ENCODE peak calls at places on chromosomes 4 and X, in ten cellular contexts. F is mammary epithelial cell, Z is kidney glomerular epithelial cell, Y is nephron progenitor cell, H is pons, L is cardiac septum, M is NCI-H774, R is A172, D is caudate nucleus, V is fibroblast of gingiva. S is an unnamed sample.

GRCh38 chrX:20217279-20217678 is 49.4 kb downstream of the RPS6KA3 start:
- DNase-seq in F (peak), Z (peak), Y (no peak), H (no peak), L (no peak), M (no peak), R (peak), D (no peak), V (peak), S (peak)

GRCh38 chr4:26248647-26249046 is 72.2 kb upstream of the RBPJ start:
- DNase-seq in F (no peak), Z (no peak), Y (no peak), H (peak), L (no peak), M (peak), R (no peak), D (no peak), V (peak), S (no peak)

GRCh38 chrX:103101280-103102042 is 8.5 kb upstream of the NXF3 start:
- DNase-seq in F (no peak), Z (no peak), Y (no peak), H (no peak), L (no peak), M (no peak), R (peak), D (no peak), V (no peak), S (no peak)

GRCh38 chrX:72100824-72101351 is 30.8 kb downstream of the RTL5 start:
- DNase-seq in F (no peak), Z (no peak), Y (no peak), H (peak), L (no peak), M (no peak), R (no peak), D (no peak), V (no peak), S (no peak)

GRCh38 chr4:148026022-148026421 is 294.1 kb downstream of the ARHGAP10 start:
- DNase-seq in F (peak), Z (no peak), Y (no peak), H (no peak), L (no peak), M (no peak), R (no peak), D (no peak), V (peak), S (no peak)

GRCh38 chr4:140071043-140071442 is 82.9 kb downstream of the MAML3 start:
- DNase-seq in F (no peak), Z (no peak), Y (no peak), H (no peak), L (no peak), M (no peak), R (no peak), D (no peak), V (no peak), S (no peak)

GRCh38 chrX:2894885-2895292 is 34.2 kb downstream of the ARSD start:
- DNase-seq in F (no peak), Z (no peak), Y (no peak), H (no peak), L (no peak), M (no peak), R (peak), D (no peak), V (no peak), S (peak)

GRCh38 chrX:68369559-68369958 is 63.7 kb downstream of the OPHN1 start:
- DNase-seq in F (no peak), Z (no peak), Y (no peak), H (no peak), L (no peak), M (no peak), R (no peak), D (no peak), V (no peak), S (no peak)

GRCh38 chr4:162015090-162015489 is 148.7 kb downstream of the FSTL5 start:
- DNase-seq in F (peak), Z (no peak), Y (no peak), H (peak), L (no peak), M (no peak), R (no peak), D (no peak), V (peak), S (no peak)

GRCh38 chr4:109171098-109171497 is 131.4 kb downstream of the COL25A1 start:
- DNase-seq in F (peak), Z (no peak), Y (no peak), H (no peak), L (no peak), M (no peak), R (no peak), D (no peak), V (no peak), S (peak)

GRCh38 chrX:31323658-31324057 is 251.8 kb upstream of the FTHL17 start:
- DNase-seq in F (no peak), Z (no peak), Y (no peak), H (no peak), L (no peak), M (no peak), R (no peak), D (no peak), V (no peak), S (no peak)

GRCh38 chr4:52780206-52780605 is 29.0 kb upstream of the ERVMER34-1 start:
- DNase-seq in F (no peak), Z (no peak), Y (no peak), H (no peak), L (no peak), M (no peak), R (no peak), D (no peak), V (peak), S (no peak)

GRCh38 chr4:8278421-8279287 is 9.1 kb downstream of the HTRA3 start:
- DNase-seq in F (peak), Z (peak), Y (no peak), H (no peak), L (no peak), M (no peak), R (peak), D (no peak), V (peak), S (peak)

GRCh38 chrX:19761554-19762295 is 125.7 kb downstream of the SH3KBP1 start:
- DNase-seq in F (no peak), Z (no peak), Y (no peak), H (no peak), L (no peak), M (no peak), R (no peak), D (no peak), V (no peak), S (no peak)

GRCh38 chr4:154132406-154132805 is 343.5 kb upstream of the SFRP2 start:
- DNase-seq in F (no peak), Z (no peak), Y (no peak), H (no peak), L (no peak), M (no peak), R (peak), D (no peak), V (no peak), S (no peak)

GRCh38 chrX:2320580-2321327 is 180.0 kb downstream of the DHRSX start:
- DNase-seq in F (no peak), Z (no peak), Y (no peak), H (peak), L (peak), M (no peak), R (no peak), D (no peak), V (peak), S (no peak)

GRCh38 chr4:87375719-87376291 is 15.2 kb downstream of the HSD17B11 start:
- DNase-seq in F (peak), Z (peak), Y (no peak), H (peak), L (no peak), M (no peak), R (peak), D (no peak), V (peak), S (peak)

S was measured in RWPE1.